ENCODE peak calls at places on chromosomes 2 and 18, in seven cellular contexts. Y is renal cortical epithelial cell, G is right cardiac atrium, R is lower leg skin, I is fibroblast of villous mesenchyme, J is foreskin keratinocyte, E is Peyer's patch. Z is an unnamed sample.

GRCh38 chr2:27291865-27292264 is 9.6 kb downstream of the TRIM54 start:
- DNase-seq in Y (peak), G (no peak), R (no peak), I (no peak), J (no peak), E (no peak), Z (peak)

GRCh38 chr18:44556296-44556695 is 124.4 kb upstream of the SETBP1 start:
- DNase-seq in Y (no peak), G (no peak), R (no peak), I (no peak), J (no peak), E (no peak), Z (no peak)

GRCh38 chr2:37523861-37524362 is 147.5 kb downstream of the CDC42EP3 start:
- DNase-seq in Y (peak), G (peak), R (no peak), I (peak), J (peak), E (peak), Z (peak)

GRCh38 chr2:112960230-112960825 is 17.5 kb upstream of the IL36G start:
- DNase-seq in Y (no peak), G (no peak), R (no peak), I (no peak), J (no peak), E (no peak), Z (no peak)

GRCh38 chr2:66145490-66145889 is 289.4 kb upstream of the MEIS1 start:
- DNase-seq in Y (no peak), G (no peak), R (no peak), I (no peak), J (no peak), E (no peak), Z (no peak)

GRCh38 chr2:184598313-184599053 is at the start of gene ZNF804A:
- DNase-seq in Y (peak), G (peak), R (peak), I (peak), J (no peak), E (peak), Z (peak)

GRCh38 chr2:216888907-216889622 is 29.2 kb upstream of the TNP1 start:
- DNase-seq in Y (no peak), G (no peak), R (no peak), I (no peak), J (peak), E (no peak), Z (peak)

GRCh38 chr18:23487738-23488625 is 15.3 kb upstream of the RMC1 start:
- DNase-seq in Y (no peak), G (peak), R (no peak), I (peak), J (no peak), E (peak), Z (no peak)

GRCh38 chr2:224749136-224749535 is 33.0 kb upstream of the CCDC195 start:
- DNase-seq in Y (peak), G (no peak), R (no peak), I (peak), J (no peak), E (no peak), Z (no peak)

GRCh38 chr2:166239548-166239947 is 111.7 kb upstream of the SCN1A start:
- DNase-seq in Y (peak), G (no peak), R (no peak), I (peak), J (peak), E (no peak), Z (peak)

GRCh38 chr18:32018331-32019250 is at the start of gene RNF125:
- DNase-seq in Y (peak), G (peak), R (peak), I (peak), J (peak), E (peak), Z (peak)

GRCh38 chr2:40458271-40458794 is 6.4 kb upstream of the SLC8A1 start:
- DNase-seq in Y (no peak), G (no peak), R (no peak), I (no peak), J (no peak), E (no peak), Z (no peak)

GRCh38 chr18:79522451-79523220 is 126.9 kb downstream of the NFATC1 start:
- DNase-seq in Y (no peak), G (no peak), R (peak), I (no peak), J (no peak), E (peak), Z (no peak)

GRCh38 chr2:218405365-218406208 is 5.9 kb downstream of the CTDSP1 start:
- DNase-seq in Y (no peak), G (no peak), R (no peak), I (no peak), J (no peak), E (no peak), Z (no peak)

GRCh38 chr2:234249873-234250272 is 199.4 kb downstream of the SPP2 start:
- DNase-seq in Y (peak), G (no peak), R (no peak), I (no peak), J (peak), E (no peak), Z (peak)

GRCh38 chr2:85727798-85728197 is 26.0 kb upstream of the ATOH8 start:
- DNase-seq in Y (no peak), G (no peak), R (no peak), I (no peak), J (no peak), E (no peak), Z (no peak)

GRCh38 chr2:221492606-221493005 is 79.5 kb downstream of the EPHA4 start:
- DNase-seq in Y (no peak), G (no peak), R (no peak), I (no peak), J (no peak), E (no peak), Z (no peak)

GRCh38 chr2:191696001-191696400 is 18.1 kb downstream of the NABP1 start:
- DNase-seq in Y (peak), G (peak), R (peak), I (peak), J (no peak), E (peak), Z (peak)

GRCh38 chr2:131724019-131724418 is 196.3 kb downstream of the CCDC74A start:
- DNase-seq in Y (no peak), G (peak), R (no peak), I (no peak), J (no peak), E (no peak), Z (no peak)

GRCh38 chr2:57842531-57842930 is 204.1 kb upstream of the VRK2 start:
- DNase-seq in Y (peak), G (no peak), R (no peak), I (peak), J (no peak), E (no peak), Z (peak)

GRCh38 chr18:57624988-57625387 is 3.4 kb upstream of the NARS1 start:
- DNase-seq in Y (peak), G (no peak), R (no peak), I (no peak), J (no peak), E (no peak), Z (peak)

GRCh38 chr2:198756166-198756565 is 701.6 kb downstream of the SATB2 start:
- DNase-seq in Y (no peak), G (no peak), R (no peak), I (peak), J (no peak), E (no peak), Z (no peak)

GRCh38 chr2:24269270-24269669 is 91.1 kb downstream of the ITSN2 start:
- DNase-seq in Y (peak), G (no peak), R (no peak), I (no peak), J (peak), E (no peak), Z (peak)

GRCh38 chr2:75853441-75853840 is 142.7 kb upstream of the GCFC2 start:
- DNase-seq in Y (no peak), G (no peak), R (no peak), I (no peak), J (no peak), E (no peak), Z (no peak)

GRCh38 chr2:121960251-121960650 is 204.8 kb downstream of the TSN start:
- DNase-seq in Y (no peak), G (no peak), R (no peak), I (no peak), J (no peak), E (no peak), Z (no peak)

GRCh38 chr2:167749641-167750040 is 497.8 kb downstream of the STK39 start:
- DNase-seq in Y (peak), G (no peak), R (no peak), I (no peak), J (no peak), E (no peak), Z (no peak)

GRCh38 chr2:39511786-39512433 is 74.8 kb upstream of the MAP4K3 start:
- DNase-seq in Y (no peak), G (no peak), R (no peak), I (peak), J (no peak), E (peak), Z (no peak)

GRCh38 chr18:2847341-2848144 is 737 bp downstream of the EMILIN2 start:
- DNase-seq in Y (no peak), G (peak), R (peak), I (peak), J (no peak), E (peak), Z (peak)

GRCh38 chr18:78571831-78572347 is 407.7 kb upstream of the SALL3 start:
- DNase-seq in Y (no peak), G (no peak), R (peak), I (no peak), J (no peak), E (no peak), Z (no peak)

GRCh38 chr18:36756262-36756661 is 72.5 kb downstream of the TPGS2 start:
- DNase-seq in Y (peak), G (no peak), R (no peak), I (peak), J (peak), E (no peak), Z (no peak)

GRCh38 chr2:2164326-2164917 is 166.7 kb downstream of the MYT1L start:
- DNase-seq in Y (no peak), G (no peak), R (peak), I (no peak), J (no peak), E (no peak), Z (no peak)

GRCh38 chr2:201093573-201093972 is 21.8 kb downstream of the NDUFB3 start:
- DNase-seq in Y (no peak), G (no peak), R (no peak), I (peak), J (no peak), E (no peak), Z (no peak)

GRCh38 chr2:2848621-2849443 is 517.8 kb upstream of the MYT1L start:
- DNase-seq in Y (no peak), G (no peak), R (no peak), I (no peak), J (no peak), E (no peak), Z (no peak)

GRCh38 chr2:181163139-181163538 is 182.7 kb downstream of the UBE2E3 start:
- DNase-seq in Y (no peak), G (no peak), R (no peak), I (no peak), J (no peak), E (no peak), Z (no peak)

GRCh38 chr18:27713037-27713726 is 463.7 kb downstream of the CDH2 start:
- DNase-seq in Y (no peak), G (no peak), R (no peak), I (no peak), J (no peak), E (no peak), Z (no peak)